ENCODE peak calls at places on chromosomes 5 and 9, in nine cellular contexts. B is substantia nigra; W is T-helper 22 cell; U is osteocyte; X is mesothelial cell of epicardium; F is RWPE1; P is stimulated activated CD4-positive, alpha-beta T cell treated with anti-CD3 and anti-CD28 coated beads, Interleukin-1b, Interleukin-23, amount 100 ng/mL, for 1 hour; V is neuronal stem cell; Q is stimulated activated CD8-positive, alpha-beta memory T cell treated with anti-CD3 and anti-CD28 coated beads, Interleukin-15, amount 100 ng/mL, for 4 hours. E is an unnamed sample.

GRCh38 chr9:127360829-127361228 is 36.1 kb upstream of the SLC2A8 start:
- DNase-seq in B (peak), W (no peak), U (no peak), X (peak), F (peak), P (no peak), V (no peak), Q (no peak), E (no peak)

GRCh38 chr5:469752-470483 is 26.9 kb downstream of the EXOC3 start:
- DNase-seq in B (no peak), W (no peak), U (no peak), X (no peak), F (no peak), P (no peak), V (no peak), Q (no peak), E (no peak)

GRCh38 chr5:98904786-98905185 is 24.0 kb downstream of the CHD1 start:
- DNase-seq in B (no peak), W (no peak), U (no peak), X (no peak), F (peak), P (no peak), V (no peak), Q (no peak), E (no peak)

GRCh38 chr5:3325206-3325605 is 270.4 kb upstream of the IRX1 start:
- DNase-seq in B (no peak), W (no peak), U (no peak), X (no peak), F (no peak), P (no peak), V (no peak), Q (no peak), E (no peak)

GRCh38 chr5:124156408-124157027 is 589.9 kb downstream of the ZNF608 start:
- DNase-seq in B (no peak), W (no peak), U (no peak), X (no peak), F (no peak), P (no peak), V (no peak), Q (no peak), E (no peak)

GRCh38 chr5:14268738-14269137 is 125.6 kb downstream of the TRIO start:
- DNase-seq in B (no peak), W (no peak), U (no peak), X (no peak), F (no peak), P (no peak), V (no peak), Q (no peak), E (no peak)

GRCh38 chr9:87255437-87256155 is 242.1 kb upstream of the DAPK1 start:
- DNase-seq in B (no peak), W (no peak), U (no peak), X (no peak), F (no peak), P (no peak), V (no peak), Q (no peak), E (no peak)

GRCh38 chr9:103899836-103900235 is 194.3 kb upstream of the SMC2 start:
- DNase-seq in B (no peak), W (no peak), U (no peak), X (no peak), F (no peak), P (no peak), V (no peak), Q (no peak), E (no peak)

GRCh38 chr5:134148316-134148715 is 28.4 kb downstream of the SKP1 start:
- DNase-seq in B (no peak), W (no peak), U (peak), X (peak), F (no peak), P (no peak), V (no peak), Q (no peak), E (no peak)

GRCh38 chr5:71938886-71939285 is 168.4 kb upstream of the MAP1B start:
- DNase-seq in B (no peak), W (no peak), U (no peak), X (no peak), F (peak), P (no peak), V (no peak), Q (no peak), E (no peak)

GRCh38 chr5:1246711-1247431 is 21.7 kb downstream of the SLC6A18 start:
- DNase-seq in B (no peak), W (no peak), U (no peak), X (peak), F (peak), P (no peak), V (peak), Q (no peak), E (no peak)

GRCh38 chr5:127098246-127098645 is 24.9 kb upstream of the C5orf63 start:
- DNase-seq in B (no peak), W (no peak), U (no peak), X (no peak), F (no peak), P (no peak), V (no peak), Q (no peak), E (no peak)

GRCh38 chr9:18626046-18626698 is 152.2 kb downstream of the ADAMTSL1 start:
- DNase-seq in B (no peak), W (no peak), U (no peak), X (no peak), F (peak), P (no peak), V (no peak), Q (no peak), E (no peak)

GRCh38 chr5:174917976-174918554 is 193.7 kb downstream of the MSX2 start:
- DNase-seq in B (no peak), W (no peak), U (no peak), X (no peak), F (no peak), P (no peak), V (no peak), Q (no peak), E (no peak)

GRCh38 chr5:90689064-90689463 is 130.5 kb downstream of the ADGRV1 start:
- DNase-seq in B (no peak), W (no peak), U (no peak), X (no peak), F (no peak), P (no peak), V (no peak), Q (no peak), E (no peak)

GRCh38 chr5:61752588-61752987 is 420.5 kb downstream of the ZSWIM6 start:
- DNase-seq in B (no peak), W (no peak), U (no peak), X (no peak), F (no peak), P (no peak), V (no peak), Q (no peak), E (no peak)

GRCh38 chr9:77899679-77900354 is 131.8 kb downstream of the GNAQ start:
- DNase-seq in B (no peak), W (no peak), U (no peak), X (no peak), F (no peak), P (no peak), V (no peak), Q (no peak), E (no peak)

GRCh38 chr9:135074354-135075233 is 12.9 kb upstream of the OLFM1 start:
- DNase-seq in B (no peak), W (no peak), U (peak), X (peak), F (no peak), P (no peak), V (no peak), Q (no peak), E (no peak)

GRCh38 chr5:72464071-72464470 is 43.1 kb downstream of the ZNF366 start:
- DNase-seq in B (no peak), W (no peak), U (no peak), X (no peak), F (no peak), P (no peak), V (no peak), Q (no peak), E (no peak)

GRCh38 chr9:124046189-124046588 is 34.6 kb downstream of the LHX2 start:
- DNase-seq in B (no peak), W (no peak), U (no peak), X (no peak), F (no peak), P (no peak), V (no peak), Q (no peak), E (no peak)

GRCh38 chr5:73939535-73939934 is 313.5 kb downstream of the ARHGEF28 start:
- DNase-seq in B (no peak), W (no peak), U (no peak), X (no peak), F (no peak), P (no peak), V (no peak), Q (no peak), E (no peak)

GRCh38 chr5:142304013-142304701 is 20.7 kb downstream of the SPRY4 start:
- DNase-seq in B (no peak), W (no peak), U (no peak), X (no peak), F (no peak), P (no peak), V (no peak), Q (no peak), E (no peak)

GRCh38 chr5:126182901-126183695 is 240.1 kb upstream of the GRAMD2B start:
- DNase-seq in B (peak), W (no peak), U (no peak), X (no peak), F (no peak), P (no peak), V (no peak), Q (no peak), E (no peak)

GRCh38 chr9:24518545-24518944 is 27.2 kb downstream of the IZUMO3 start:
- DNase-seq in B (no peak), W (no peak), U (no peak), X (no peak), F (no peak), P (no peak), V (no peak), Q (no peak), E (no peak)

GRCh38 chr9:29730096-29730621 is 2156.9 kb upstream of the C9orf72 start:
- DNase-seq in B (no peak), W (no peak), U (no peak), X (no peak), F (no peak), P (no peak), V (no peak), Q (no peak), E (no peak)

GRCh38 chr5:76384189-76384588 is 18.9 kb upstream of the IQGAP2 start:
- DNase-seq in B (no peak), W (no peak), U (no peak), X (no peak), F (no peak), P (no peak), V (no peak), Q (no peak), E (no peak)

GRCh38 chr5:99441235-99441634 is 512.4 kb upstream of the CHD1 start:
- DNase-seq in B (no peak), W (no peak), U (no peak), X (no peak), F (no peak), P (no peak), V (no peak), Q (no peak), E (no peak)

GRCh38 chr5:104179057-104179456 is 616.5 kb upstream of the NUDT12 start:
- DNase-seq in B (no peak), W (no peak), U (no peak), X (no peak), F (peak), P (no peak), V (no peak), Q (no peak), E (no peak)

GRCh38 chr9:90835206-90835605 is 33.6 kb downstream of the SYK start:
- DNase-seq in B (no peak), W (no peak), U (no peak), X (no peak), F (no peak), P (no peak), V (no peak), Q (no peak), E (no peak)

GRCh38 chr9:115046199-115046598 is 71.8 kb downstream of the TNC start:
- DNase-seq in B (no peak), W (no peak), U (no peak), X (no peak), F (no peak), P (no peak), V (no peak), Q (no peak), E (no peak)

GRCh38 chr5:176781638-176782570 is 28.5 kb upstream of the UNC5A start:
- DNase-seq in B (no peak), W (no peak), U (peak), X (no peak), F (no peak), P (no peak), V (no peak), Q (no peak), E (no peak)